ENCODE peak calls at places on chromosomes 6 and 20, in ten cellular contexts. One of them, this sample, is unnamed.

GRCh38 chr20:47152078-47152477 is 204.4 kb downstream of the ZMYND8 start:
- DNase-seq in tibial nerve: no peak
- DNase-seq in esophagus squamous epithelium: no peak
- DNase-seq in HCT116: no peak
- DNase-seq in ovary: no peak
- DNase-seq in Karpas-422: peak; percentile 17
- DNase-seq in fibroblast of lung: no peak
- DNase-seq in upper lobe of right lung: no peak
- DNase-seq in AG04449: no peak
- DNase-seq in retinal pigment epithelial cell: no peak
- DNase-seq in this sample: no peak

GRCh38 chr6:169167581-169168301 is 85.9 kb downstream of the THBS2 start:
- DNase-seq in tibial nerve: no peak
- DNase-seq in esophagus squamous epithelium: no peak
- DNase-seq in HCT116: peak; percentile 60
- DNase-seq in ovary: peak; percentile 57
- DNase-seq in Karpas-422: no peak
- DNase-seq in fibroblast of lung: peak; percentile 100
- DNase-seq in upper lobe of right lung: peak; percentile 64
- DNase-seq in AG04449: peak; percentile 71
- DNase-seq in retinal pigment epithelial cell: no peak
- DNase-seq in this sample: no peak

GRCh38 chr6:42230320-42231034 is 12.8 kb upstream of the MRPS10 start:
- DNase-seq in tibial nerve: no peak
- DNase-seq in esophagus squamous epithelium: no peak
- DNase-seq in HCT116: no peak
- DNase-seq in ovary: no peak
- DNase-seq in Karpas-422: peak; percentile 62
- DNase-seq in fibroblast of lung: no peak
- DNase-seq in upper lobe of right lung: no peak
- DNase-seq in AG04449: no peak
- DNase-seq in retinal pigment epithelial cell: no peak
- DNase-seq in this sample: no peak

GRCh38 chr6:6875818-6876470 is 231.8 kb upstream of the RREB1 start:
- DNase-seq in tibial nerve: no peak
- DNase-seq in esophagus squamous epithelium: no peak
- DNase-seq in HCT116: peak; percentile 66
- DNase-seq in ovary: peak; percentile 37
- DNase-seq in Karpas-422: no peak
- DNase-seq in fibroblast of lung: peak; percentile 86
- DNase-seq in upper lobe of right lung: no peak
- DNase-seq in AG04449: peak; percentile 79
- DNase-seq in retinal pigment epithelial cell: peak; percentile 73
- DNase-seq in this sample: no peak

GRCh38 chr20:63291811-63292210 is 1.2 kb upstream of the COL20A1 start:
- DNase-seq in tibial nerve: no peak
- DNase-seq in esophagus squamous epithelium: no peak
- DNase-seq in HCT116: no peak
- DNase-seq in ovary: no peak
- DNase-seq in Karpas-422: no peak
- DNase-seq in fibroblast of lung: no peak
- DNase-seq in upper lobe of right lung: no peak
- DNase-seq in AG04449: no peak
- DNase-seq in retinal pigment epithelial cell: no peak
- DNase-seq in this sample: no peak

GRCh38 chr6:111918825-111919224 is 45.6 kb upstream of the FYN start:
- DNase-seq in tibial nerve: no peak
- DNase-seq in esophagus squamous epithelium: no peak
- DNase-seq in HCT116: no peak
- DNase-seq in ovary: no peak
- DNase-seq in Karpas-422: no peak
- DNase-seq in fibroblast of lung: peak; percentile 95
- DNase-seq in upper lobe of right lung: no peak
- DNase-seq in AG04449: no peak
- DNase-seq in retinal pigment epithelial cell: no peak
- DNase-seq in this sample: no peak

GRCh38 chr6:105357147-105357546 is 45.7 kb downstream of the PREP start:
- DNase-seq in tibial nerve: no peak
- DNase-seq in esophagus squamous epithelium: no peak
- DNase-seq in HCT116: no peak
- DNase-seq in ovary: no peak
- DNase-seq in Karpas-422: peak; percentile 2
- DNase-seq in fibroblast of lung: no peak
- DNase-seq in upper lobe of right lung: no peak
- DNase-seq in AG04449: no peak
- DNase-seq in retinal pigment epithelial cell: no peak
- DNase-seq in this sample: no peak

GRCh38 chr6:150293423-150294280 is 75.2 kb upstream of the IYD start:
- DNase-seq in tibial nerve: no peak
- DNase-seq in esophagus squamous epithelium: no peak
- DNase-seq in HCT116: peak; percentile 46
- DNase-seq in ovary: no peak
- DNase-seq in Karpas-422: no peak
- DNase-seq in fibroblast of lung: peak; percentile 76
- DNase-seq in upper lobe of right lung: no peak
- DNase-seq in AG04449: no peak
- DNase-seq in retinal pigment epithelial cell: peak; percentile 53
- DNase-seq in this sample: no peak

GRCh38 chr20:16541878-16542277 is 31.4 kb downstream of the KIF16B start:
- DNase-seq in tibial nerve: no peak
- DNase-seq in esophagus squamous epithelium: no peak
- DNase-seq in HCT116: no peak
- DNase-seq in ovary: no peak
- DNase-seq in Karpas-422: no peak
- DNase-seq in fibroblast of lung: no peak
- DNase-seq in upper lobe of right lung: no peak
- DNase-seq in AG04449: no peak
- DNase-seq in retinal pigment epithelial cell: no peak
- DNase-seq in this sample: no peak

GRCh38 chr6:13847651-13848050 is 33.3 kb upstream of the MCUR1 start:
- DNase-seq in tibial nerve: no peak
- DNase-seq in esophagus squamous epithelium: no peak
- DNase-seq in HCT116: no peak
- DNase-seq in ovary: no peak
- DNase-seq in Karpas-422: no peak
- DNase-seq in fibroblast of lung: no peak
- DNase-seq in upper lobe of right lung: no peak
- DNase-seq in AG04449: no peak
- DNase-seq in retinal pigment epithelial cell: no peak
- DNase-seq in this sample: no peak

GRCh38 chr6:21587925-21588811 is 5.4 kb upstream of the SOX4 start:
- DNase-seq in tibial nerve: no peak
- DNase-seq in esophagus squamous epithelium: no peak
- DNase-seq in HCT116: peak; percentile 44
- DNase-seq in ovary: peak; percentile 75
- DNase-seq in Karpas-422: peak; percentile 81
- DNase-seq in fibroblast of lung: peak; percentile 70
- DNase-seq in upper lobe of right lung: peak; percentile 80
- DNase-seq in AG04449: no peak
- DNase-seq in retinal pigment epithelial cell: no peak
- DNase-seq in this sample: peak; percentile 33

GRCh38 chr6:121319112-121319553 is 15.1 kb downstream of the TBC1D32 start:
- DNase-seq in tibial nerve: no peak
- DNase-seq in esophagus squamous epithelium: no peak
- DNase-seq in HCT116: no peak
- DNase-seq in ovary: no peak
- DNase-seq in Karpas-422: no peak
- DNase-seq in fibroblast of lung: peak; percentile 20
- DNase-seq in upper lobe of right lung: no peak
- DNase-seq in AG04449: no peak
- DNase-seq in retinal pigment epithelial cell: no peak
- DNase-seq in this sample: no peak

GRCh38 chr6:40997256-40997957 is 41.6 kb downstream of the UNC5CL start:
- DNase-seq in tibial nerve: no peak
- DNase-seq in esophagus squamous epithelium: no peak
- DNase-seq in HCT116: peak; percentile 82
- DNase-seq in ovary: peak; percentile 49
- DNase-seq in Karpas-422: no peak
- DNase-seq in fibroblast of lung: peak; percentile 83
- DNase-seq in upper lobe of right lung: no peak
- DNase-seq in AG04449: peak; percentile 28
- DNase-seq in retinal pigment epithelial cell: peak; percentile 43
- DNase-seq in this sample: no peak

GRCh38 chr6:51283723-51284122 is 465.1 kb downstream of the TFAP2B start:
- DNase-seq in tibial nerve: no peak
- DNase-seq in esophagus squamous epithelium: no peak
- DNase-seq in HCT116: no peak
- DNase-seq in ovary: no peak
- DNase-seq in Karpas-422: no peak
- DNase-seq in fibroblast of lung: no peak
- DNase-seq in upper lobe of right lung: no peak
- DNase-seq in AG04449: no peak
- DNase-seq in retinal pigment epithelial cell: no peak
- DNase-seq in this sample: no peak

GRCh38 chr6:124441430-124441829 is 520.8 kb upstream of the RNF217 start:
- DNase-seq in tibial nerve: no peak
- DNase-seq in esophagus squamous epithelium: no peak
- DNase-seq in HCT116: no peak
- DNase-seq in ovary: no peak
- DNase-seq in Karpas-422: no peak
- DNase-seq in fibroblast of lung: no peak
- DNase-seq in upper lobe of right lung: no peak
- DNase-seq in AG04449: no peak
- DNase-seq in retinal pigment epithelial cell: no peak
- DNase-seq in this sample: no peak

GRCh38 chr6:29845405-29846006 is 17.9 kb downstream of the HLA-G start:
- DNase-seq in tibial nerve: no peak
- DNase-seq in esophagus squamous epithelium: no peak
- DNase-seq in HCT116: peak; percentile 84
- DNase-seq in ovary: no peak
- DNase-seq in Karpas-422: no peak
- DNase-seq in fibroblast of lung: no peak
- DNase-seq in upper lobe of right lung: no peak
- DNase-seq in AG04449: no peak
- DNase-seq in retinal pigment epithelial cell: no peak
- DNase-seq in this sample: no peak

GRCh38 chr6:168035098-168035660 is 37.7 kb downstream of the KIF25 start:
- DNase-seq in tibial nerve: no peak
- DNase-seq in esophagus squamous epithelium: no peak
- DNase-seq in HCT116: no peak
- DNase-seq in ovary: peak; percentile 54
- DNase-seq in Karpas-422: no peak
- DNase-seq in fibroblast of lung: peak; percentile 83
- DNase-seq in upper lobe of right lung: peak; percentile 76
- DNase-seq in AG04449: no peak
- DNase-seq in retinal pigment epithelial cell: peak; percentile 29
- DNase-seq in this sample: peak; percentile 47
- H3K4me3 ChIP-seq in tibial nerve: peak overlapping the region; percentile 12
- H3K4me3 ChIP-seq in esophagus squamous epithelium: peak overlapping the region; percentile 55
- H3K4me3 ChIP-seq in HCT116: peak overlapping the region; percentile 20
- H3K4me3 ChIP-seq in ovary: peak overlapping the region; percentile 34
- H3K4me3 ChIP-seq in Karpas-422: no peak overlapping the region
- H3K4me3 ChIP-seq in fibroblast of lung: peak overlapping the region; percentile 60
- H3K4me3 ChIP-seq in upper lobe of right lung: peak overlapping the region; percentile 46
- H3K4me3 ChIP-seq in AG04449: peak overlapping the region; percentile 56
- H3K4me3 ChIP-seq in retinal pigment epithelial cell: peak overlapping the region; percentile 24
- H3K4me3 ChIP-seq in this sample: peak overlapping the region; percentile 61

DNA sequence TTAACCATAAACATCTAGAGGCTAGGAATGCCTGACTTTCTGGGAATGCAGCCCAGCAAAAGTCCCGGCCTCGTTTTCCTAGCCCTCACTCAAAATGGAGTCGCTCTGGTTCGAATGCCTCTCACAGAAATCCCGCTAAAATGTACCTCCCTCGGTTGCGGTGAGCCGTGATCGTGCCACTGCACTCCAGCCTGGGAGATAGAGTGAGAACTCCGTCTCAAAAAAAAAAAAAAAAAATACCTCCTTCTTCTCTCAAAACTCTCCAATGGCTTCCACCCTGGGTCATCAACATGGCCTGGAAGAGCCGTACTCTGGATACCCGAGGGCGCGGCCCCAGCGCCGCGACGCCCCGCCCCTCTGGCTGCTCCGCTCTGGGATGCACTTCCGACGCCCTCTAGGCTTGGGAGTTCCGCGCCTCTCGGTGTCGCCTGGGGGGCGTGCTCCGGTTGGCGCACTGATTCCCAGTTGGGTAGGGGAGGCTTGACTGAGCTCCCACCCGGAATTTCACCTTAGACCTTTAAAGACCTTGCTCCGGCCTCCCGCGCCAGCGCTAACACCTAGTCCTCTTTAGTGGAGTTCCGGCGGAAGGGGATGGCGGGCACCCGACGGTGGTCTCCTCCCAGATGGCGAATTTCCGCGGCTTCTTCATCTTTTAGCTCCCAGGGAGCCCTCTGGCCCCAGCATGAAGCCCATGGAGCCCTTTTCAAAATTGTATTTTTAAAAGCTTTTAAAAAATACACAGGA is 12.3 kb downstream of the HMGN4 start:
- DNase-seq in tibial nerve: no peak
- DNase-seq in esophagus squamous epithelium: no peak
- DNase-seq in HCT116: no peak
- DNase-seq in ovary: peak; percentile 66
- DNase-seq in Karpas-422: peak; percentile 81
- DNase-seq in fibroblast of lung: peak; percentile 58
- DNase-seq in upper lobe of right lung: peak; percentile 84
- DNase-seq in AG04449: no peak
- DNase-seq in retinal pigment epithelial cell: no peak
- DNase-seq in this sample: no peak
- H3K4me3 ChIP-seq in tibial nerve: peak overlapping the region; percentile 55
- H3K4me3 ChIP-seq in esophagus squamous epithelium: peak overlapping the region; percentile 78
- H3K4me3 ChIP-seq in HCT116: no peak overlapping the region
- H3K4me3 ChIP-seq in ovary: peak overlapping the region; percentile 44
- H3K4me3 ChIP-seq in Karpas-422: peak overlapping the region; percentile 67
- H3K4me3 ChIP-seq in fibroblast of lung: peak overlapping the region; percentile 61
- H3K4me3 ChIP-seq in upper lobe of right lung: peak overlapping the region; percentile 57
- H3K4me3 ChIP-seq in AG04449: peak overlapping the region; percentile 60
- H3K4me3 ChIP-seq in retinal pigment epithelial cell: peak overlapping the region; percentile 72
- H3K4me3 ChIP-seq in this sample: peak overlapping the region; percentile 68

DNA sequence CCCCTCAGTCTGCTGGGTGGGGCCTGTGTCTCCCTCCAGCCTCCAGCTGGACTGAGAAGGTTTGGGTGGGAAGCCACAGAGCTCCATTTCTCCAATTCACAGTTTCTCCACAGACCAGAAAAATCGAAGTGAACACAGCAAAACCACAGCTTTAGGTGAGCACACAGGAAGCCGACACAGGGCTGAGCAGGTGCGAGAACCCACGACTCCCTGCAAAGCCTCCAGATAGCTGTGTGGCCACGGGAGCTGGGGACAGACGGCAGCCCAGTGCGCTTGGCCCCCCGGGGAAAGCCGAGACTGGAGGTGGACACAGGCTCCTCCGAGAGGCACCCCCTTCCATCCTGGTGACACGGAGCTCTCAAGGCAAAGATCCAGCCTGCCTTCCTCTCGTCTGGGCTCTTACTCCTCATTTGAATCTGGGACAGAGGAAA is 29.0 kb upstream of the MPC1 start:
- DNase-seq in tibial nerve: no peak
- DNase-seq in esophagus squamous epithelium: no peak
- DNase-seq in HCT116: no peak
- DNase-seq in ovary: no peak
- DNase-seq in Karpas-422: no peak
- DNase-seq in fibroblast of lung: no peak
- DNase-seq in upper lobe of right lung: no peak
- DNase-seq in AG04449: no peak
- DNase-seq in retinal pigment epithelial cell: no peak
- DNase-seq in this sample: no peak
- H3K4me3 ChIP-seq in tibial nerve: no peak overlapping the region
- H3K4me3 ChIP-seq in esophagus squamous epithelium: no peak overlapping the region
- H3K4me3 ChIP-seq in HCT116: no peak overlapping the region
- H3K4me3 ChIP-seq in ovary: no peak overlapping the region
- H3K4me3 ChIP-seq in Karpas-422: no peak overlapping the region
- H3K4me3 ChIP-seq in fibroblast of lung: no peak overlapping the region
- H3K4me3 ChIP-seq in upper lobe of right lung: no peak overlapping the region
- H3K4me3 ChIP-seq in AG04449: no peak overlapping the region
- H3K4me3 ChIP-seq in retinal pigment epithelial cell: no peak overlapping the region
- H3K4me3 ChIP-seq in this sample: no peak overlapping the region

GRCh38 chr6:88476388-88476787 is 310.2 kb upstream of the CNR1 start:
- DNase-seq in tibial nerve: no peak
- DNase-seq in esophagus squamous epithelium: no peak
- DNase-seq in HCT116: no peak
- DNase-seq in ovary: no peak
- DNase-seq in Karpas-422: no peak
- DNase-seq in fibroblast of lung: no peak
- DNase-seq in upper lobe of right lung: no peak
- DNase-seq in AG04449: no peak
- DNase-seq in retinal pigment epithelial cell: no peak
- DNase-seq in this sample: no peak
- H3K4me3 ChIP-seq in tibial nerve: no peak overlapping the region
- H3K4me3 ChIP-seq in esophagus squamous epithelium: no peak overlapping the region
- H3K4me3 ChIP-seq in HCT116: no peak overlapping the region
- H3K4me3 ChIP-seq in ovary: no peak overlapping the region
- H3K4me3 ChIP-seq in Karpas-422: no peak overlapping the region
- H3K4me3 ChIP-seq in fibroblast of lung: no peak overlapping the region
- H3K4me3 ChIP-seq in upper lobe of right lung: no peak overlapping the region
- H3K4me3 ChIP-seq in AG04449: no peak overlapping the region
- H3K4me3 ChIP-seq in retinal pigment epithelial cell: no peak overlapping the region
- H3K4me3 ChIP-seq in this sample: no peak overlapping the region